ENCODE peak calls at places on chromosomes 11 and 22, in six cellular contexts. J, F, G, V, E and K are unnamed samples.

GRCh38 chr22:46057762-46058420 is 80.9 kb upstream of the WNT7B start:
- DNase-seq in J (no peak), F (peak; percentile 55), G (no peak), V (no peak), E (no peak), K (no peak)

GRCh38 chr11:31702966-31703365 is 108.2 kb downstream of the PAX6 start:
- DNase-seq in J (no peak), F (no peak), G (no peak), V (peak; percentile 70), E (no peak), K (peak; percentile 26)

GRCh38 chr11:1502971-1503707 is 16.6 kb upstream of the MOB2 start:
- DNase-seq in J (no peak), F (no peak), G (no peak), V (no peak), E (no peak), K (no peak)

GRCh38 chr11:132312161-132312560 is 941.7 kb downstream of the NTM start:
- DNase-seq in J (no peak), F (no peak), G (no peak), V (peak; percentile 84), E (no peak), K (peak; percentile 78)

GRCh38 chr22:30876925-30877553 is 91.5 kb downstream of the MORC2 start:
- DNase-seq in J (no peak), F (no peak), G (no peak), V (no peak), E (no peak), K (peak; percentile 79)

GRCh38 chr11:1388763-1389102 is 1.0 kb upstream of the BRSK2 start:
- DNase-seq in J (no peak), F (no peak), G (no peak), V (no peak), E (no peak), K (no peak)

GRCh38 chr22:45997077-45997774 is 20.3 kb upstream of the WNT7B start:
- DNase-seq in J (no peak), F (peak; percentile 79), G (no peak), V (peak; percentile 37), E (peak; percentile 72), K (peak; percentile 96)

GRCh38 chr11:87397250-87397649 is 359.5 kb downstream of the TMEM135 start:
- DNase-seq in J (no peak), F (no peak), G (no peak), V (no peak), E (peak; percentile 33), K (no peak)

GRCh38 chr22:49091917-49092545 is 735.6 kb downstream of the BRD1 start:
- DNase-seq in J (no peak), F (no peak), G (no peak), V (no peak), E (no peak), K (no peak)

GRCh38 chr22:19868333-19868732 is 13.7 kb upstream of the GNB1L start:
- DNase-seq in J (no peak), F (no peak), G (no peak), V (no peak), E (no peak), K (no peak)

GRCh38 chr11:44000731-44001130 is 47.0 kb upstream of the ACCSL start:
- DNase-seq in J (no peak), F (no peak), G (no peak), V (no peak), E (no peak), K (no peak)

GRCh38 chr11:82494988-82495432 is 238.7 kb downstream of the FAM181B start:
- DNase-seq in J (no peak), F (no peak), G (no peak), V (peak; percentile 21), E (peak; percentile 2), K (no peak)

GRCh38 chr11:86743223-86744118 is 56.9 kb upstream of the PRSS23 start:
- DNase-seq in J (no peak), F (peak; percentile 26), G (peak; percentile 95), V (peak; percentile 99), E (no peak), K (peak; percentile 96)

GRCh38 chr11:121929581-121929980 is 186.4 kb downstream of the BLID start:
- DNase-seq in J (no peak), F (no peak), G (no peak), V (peak; percentile 34), E (no peak), K (peak; percentile 47)

GRCh38 chr11:1693327-1694063 is 3.5 kb upstream of the KRTAP5-6 start:
- DNase-seq in J (peak; percentile 56), F (peak; percentile 82), G (peak; percentile 59), V (peak; percentile 36), E (peak; percentile 66), K (peak; percentile 73)

GRCh38 chr11:123880912-123881311 is 4.6 kb downstream of the TMEM225 start:
- DNase-seq in J (no peak), F (no peak), G (no peak), V (no peak), E (no peak), K (no peak)

GRCh38 chr22:31102441-31103081 is 4.8 kb downstream of the SELENOM start:
- DNase-seq in J (no peak), F (peak; percentile 79), G (no peak), V (peak; percentile 67), E (no peak), K (peak; percentile 96)

GRCh38 chr11:2826679-2827056 is 58.9 kb downstream of the CDKN1C start:
- DNase-seq in J (no peak), F (no peak), G (no peak), V (no peak), E (peak; percentile 92), K (no peak)

GRCh38 chr11:120759046-120759445 is 247.5 kb downstream of the GRIK4 start:
- DNase-seq in J (no peak), F (no peak), G (no peak), V (no peak), E (no peak), K (peak; percentile 11)

GRCh38 chr11:69382131-69383128 is 88.5 kb downstream of the MYEOV start:
- DNase-seq in J (no peak), F (peak; percentile 32), G (peak; percentile 70), V (no peak), E (peak; percentile 88), K (peak; percentile 36)

GRCh38 chr22:34696557-34696956 is 369.4 kb upstream of the ISX start:
- DNase-seq in J (no peak), F (no peak), G (no peak), V (no peak), E (no peak), K (no peak)

GRCh38 chr11:75334402-75334891 is 17.0 kb downstream of the ARRB1 start:
- DNase-seq in J (no peak), F (no peak), G (no peak), V (no peak), E (no peak), K (no peak)

GRCh38 chr11:74687237-74688005 is 43.8 kb downstream of the CHRDL2 start:
- DNase-seq in J (no peak), F (no peak), G (no peak), V (no peak), E (no peak), K (no peak)

GRCh38 chr11:24585192-24585591 is 88.3 kb downstream of the LUZP2 start:
- DNase-seq in J (no peak), F (no peak), G (no peak), V (peak; percentile 24), E (no peak), K (peak; percentile 36)

GRCh38 chr22:17536269-17536668 is 27.0 kb upstream of the SLC25A18 start:
- DNase-seq in J (no peak), F (no peak), G (no peak), V (no peak), E (no peak), K (no peak)

DNA sequence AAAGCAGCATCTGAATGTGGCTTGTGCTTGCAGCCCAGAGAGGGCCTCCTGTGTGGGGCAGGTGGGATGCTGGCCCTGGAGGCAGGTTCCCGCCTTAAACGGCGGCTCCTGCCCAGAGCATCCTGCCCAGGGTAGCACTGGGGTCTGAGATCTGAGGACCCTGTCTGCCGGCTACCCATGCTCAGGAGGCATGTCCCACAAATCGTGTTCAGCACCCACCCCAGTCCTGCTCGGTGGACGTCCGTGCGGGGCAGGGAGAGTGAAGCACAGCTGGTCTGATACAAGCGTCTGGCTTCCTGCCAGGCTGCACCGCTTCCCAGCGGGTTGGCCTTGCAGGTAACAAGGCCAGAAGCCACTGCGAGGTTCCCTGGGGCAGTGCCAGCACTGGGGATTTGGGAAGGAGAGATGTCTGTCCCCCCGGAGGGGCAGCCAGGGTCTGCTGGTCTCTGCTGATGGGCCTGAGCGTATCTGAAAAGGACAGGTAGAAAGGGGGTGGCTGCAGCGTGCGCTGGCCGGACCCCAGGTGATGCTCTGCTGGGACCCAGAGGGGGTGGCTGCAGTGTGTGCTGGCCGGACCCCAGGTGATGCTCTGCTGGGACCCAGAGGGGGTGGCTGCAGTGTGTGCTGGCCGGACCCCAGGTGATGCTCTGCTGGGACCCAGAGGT is 3.6 kb downstream of the TRABD start:
- DNase-seq in J (no peak), F (peak; percentile 59), G (no peak), V (no peak), E (no peak), K (no peak)
- H3K4me3 ChIP-seq in J (no peak overlapping the region), F (no peak overlapping the region), G (peak overlapping the region; percentile 66), V (no peak overlapping the region), E (peak overlapping the region; percentile 38), K (no peak overlapping the region)

GRCh38 chr11:125935056-125935455 is 10.8 kb upstream of the VSIG10L2 start:
- DNase-seq in J (no peak), F (no peak), G (no peak), V (no peak), E (no peak), K (no peak)
- TF ChIP-seq CTCF in J (no peak), F (no peak), G (no peak), V (no peak), E (no peak), K (peak; percentile 15)

DNA sequence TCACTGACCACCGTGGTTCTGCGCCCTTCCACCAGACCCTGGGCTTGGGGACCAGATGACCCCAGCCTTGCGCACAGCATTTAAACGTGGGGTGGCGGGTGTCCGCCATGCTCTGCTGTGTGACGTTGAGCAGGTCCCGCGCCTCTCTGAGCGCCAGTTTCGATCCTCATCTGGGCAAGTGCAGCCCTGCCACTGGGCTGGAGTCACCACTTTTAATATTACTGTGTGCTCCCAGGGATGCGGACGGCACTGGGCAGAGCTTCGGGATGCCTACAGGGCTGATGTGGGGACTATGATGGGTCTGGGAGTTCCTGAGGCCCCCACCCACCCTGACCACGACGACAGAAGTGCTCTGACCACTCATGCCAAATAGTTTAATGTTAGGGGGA is 1.2 kb upstream of the NUDT8 start:
- DNase-seq in J (no peak), F (no peak), G (no peak), V (no peak), E (no peak), K (no peak)
- H3K4me3 ChIP-seq in J (peak overlapping the region; percentile 76), F (peak overlapping the region; percentile 64), G (peak overlapping the region; percentile 65), V (peak overlapping the region; percentile 52), E (peak overlapping the region; percentile 77), K (peak overlapping the region; percentile 71)

DNA sequence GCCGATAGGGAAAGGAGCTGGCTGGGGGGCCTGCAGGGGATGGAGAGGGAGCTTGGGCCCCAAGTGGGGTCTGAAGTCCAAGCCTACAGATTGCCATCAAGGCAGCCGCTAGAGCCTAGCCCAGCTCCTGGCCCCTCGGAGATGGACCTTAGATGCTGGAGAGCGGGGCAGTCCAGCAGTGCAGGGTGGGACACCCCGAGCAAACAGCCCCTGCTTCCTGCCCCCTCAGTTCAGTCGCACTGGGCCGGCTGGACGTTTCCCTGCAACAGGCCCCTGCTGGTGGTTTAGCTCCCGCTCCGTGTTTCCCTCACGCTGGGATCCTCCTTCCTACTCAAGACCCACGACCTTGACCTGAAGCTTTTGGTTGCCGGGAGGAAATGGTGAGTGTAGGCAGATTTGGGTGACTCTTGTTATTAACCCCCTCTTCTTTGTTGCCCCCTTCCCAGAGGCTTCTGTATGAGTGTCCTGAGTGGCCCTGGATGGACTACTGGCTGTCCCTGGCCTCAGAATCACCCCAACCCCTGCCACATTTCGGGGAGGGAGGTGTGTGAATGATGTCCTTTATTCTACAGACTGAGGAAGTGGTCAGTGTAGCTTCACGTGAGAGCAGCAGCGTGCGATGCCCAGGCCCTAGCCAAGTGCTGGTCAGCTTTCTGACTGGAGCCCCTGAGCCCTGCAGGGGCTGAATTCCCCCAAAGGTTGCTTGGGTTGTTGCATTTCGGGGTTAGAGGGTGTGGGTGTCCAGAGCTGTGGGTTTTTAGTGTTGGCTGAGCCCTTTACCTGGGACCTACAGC is 2.7 kb downstream of the ST3GAL4 start:
- DNase-seq in J (no peak), F (no peak), G (no peak), V (no peak), E (no peak), K (no peak)
- TF ChIP-seq CTCF in J (no peak), F (no peak), G (no peak), V (no peak), E (no peak), K (peak; percentile 10)